ENCODE peak calls at places on chromosomes 11 and 22, in four cellular contexts. M is dorsolateral prefrontal cortex, Q is transverse colon, C is H1. K is an unnamed sample.

GRCh38 chr11:60195923-60196368 is 13.1 kb upstream of the MS4A6A start:
- DNase-seq in Q (no peak), C (no peak), M (no peak), K (no peak)

GRCh38 chr11:47967577-47968230 is 12.7 kb upstream of the PTPRJ start:
- DNase-seq in M (no peak), C (no peak), Q (no peak), K (no peak)

GRCh38 chr11:88535916-88536547 is 198.5 kb upstream of the CTSC start:
- DNase-seq in M (no peak), Q (no peak), C (no peak), K (no peak)

GRCh38 chr11:64933935-64934693 is 1.6 kb downstream of the GPHA2 start:
- DNase-seq in Q (no peak), C (no peak), M (no peak), K (no peak)

GRCh38 chr11:122888162-122888561 is 5.6 kb downstream of the JHY start:
- DNase-seq in Q (no peak), M (no peak), C (no peak), K (no peak)

GRCh38 chr11:12354750-12355545 is 22.4 kb upstream of the PARVA start:
- DNase-seq in M (no peak), Q (peak), C (no peak), K (peak)

GRCh38 chr11:1739576-1739975 is 10.8 kb downstream of the IFITM10 start:
- DNase-seq in C (no peak), M (peak), Q (no peak), K (no peak)

GRCh38 chr22:36787594-36787993 is 11.7 kb upstream of the IFT27 start:
- DNase-seq in C (no peak), Q (no peak), M (no peak), K (no peak)

GRCh38 chr11:35802221-35802620 is 139.6 kb downstream of the TRIM44 start:
- DNase-seq in M (no peak), Q (no peak), C (no peak), K (no peak)

GRCh38 chr11:1193326-1194230 is 29.3 kb upstream of the MUC5B start:
- DNase-seq in Q (peak), C (no peak), M (peak), K (no peak)

GRCh38 chr11:65891180-65892136 is 985 bp downstream of the CCDC85B start:
- DNase-seq in Q (no peak), M (no peak), C (no peak), K (no peak)

GRCh38 chr22:30045001-30045887 is 35.0 kb upstream of the HORMAD2 start:
- DNase-seq in Q (no peak), M (no peak), C (no peak), K (no peak)

GRCh38 chr11:68117896-68118470 is 3.2 kb downstream of the CHKA start:
- DNase-seq in Q (no peak), M (no peak), C (no peak), K (no peak)

GRCh38 chr22:37207981-37208380 is 4.3 kb downstream of the SSTR3 start:
- DNase-seq in C (no peak), Q (no peak), M (no peak), K (no peak)

GRCh38 chr11:133823211-133823610 is 22.1 kb downstream of the SPATA19 start:
- DNase-seq in M (no peak), C (no peak), Q (no peak), K (no peak)

GRCh38 chr22:42701694-42702093 is 19.0 kb downstream of the A4GALT start:
- DNase-seq in C (no peak), M (no peak), Q (no peak), K (no peak)

GRCh38 chr11:78958444-78958843 is 383.8 kb upstream of the NARS2 start:
- DNase-seq in M (no peak), C (no peak), Q (no peak), K (no peak)

GRCh38 chr22:45318168-45318557 is 8.4 kb downstream of the FAM118A start:
- DNase-seq in Q (peak), M (no peak), C (no peak), K (peak)

GRCh38 chr22:37431366-37431765 is 4.1 kb upstream of the ELFN2 start:
- DNase-seq in Q (no peak), C (no peak), M (no peak), K (no peak)

DNA sequence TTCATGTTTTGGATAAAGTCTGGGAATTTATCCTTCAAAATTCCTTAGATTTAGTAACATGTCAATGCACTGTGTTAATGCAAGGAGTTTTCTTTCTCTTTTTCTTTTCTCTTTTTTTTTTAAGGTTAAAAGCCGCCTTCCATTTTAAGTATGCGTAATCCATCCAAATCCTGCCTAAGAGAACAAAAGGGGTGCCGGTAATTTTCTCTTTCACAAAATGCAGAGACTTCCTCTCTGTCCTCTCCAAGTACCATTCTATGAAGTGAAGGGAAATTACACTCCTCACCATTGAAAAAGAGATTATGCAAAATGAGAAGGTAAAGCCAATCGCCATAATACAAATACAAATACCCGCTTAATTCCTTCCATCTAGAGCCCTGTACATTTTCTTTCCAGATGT is 273.8 kb downstream of the BLID start:
- DNase-seq in C (no peak), Q (no peak), M (no peak), K (no peak)
- H3K4me3 ChIP-seq in C (no peak), Q (no peak), M (no peak), K (no peak)

GRCh38 chr11:71451596-71452353 is 1.2 kb upstream of the NADSYN1 start:
- DNase-seq in Q (peak), C (peak), M (peak), K (peak)

GRCh38 chr11:71450507-71450906 is 2.3 kb upstream of the DHCR7 start:
- DNase-seq in M (no peak), Q (no peak), C (no peak), K (no peak)

GRCh38 chr11:71448257-71449161 is at the start of gene DHCR7:
- DNase-seq in M (peak), Q (peak), C (peak), K (peak)

GRCh38 chr11:71447791-71448256 is 369 bp downstream of the DHCR7 start:
- DNase-seq in Q (peak), M (no peak), C (no peak), K (peak)

DNA sequence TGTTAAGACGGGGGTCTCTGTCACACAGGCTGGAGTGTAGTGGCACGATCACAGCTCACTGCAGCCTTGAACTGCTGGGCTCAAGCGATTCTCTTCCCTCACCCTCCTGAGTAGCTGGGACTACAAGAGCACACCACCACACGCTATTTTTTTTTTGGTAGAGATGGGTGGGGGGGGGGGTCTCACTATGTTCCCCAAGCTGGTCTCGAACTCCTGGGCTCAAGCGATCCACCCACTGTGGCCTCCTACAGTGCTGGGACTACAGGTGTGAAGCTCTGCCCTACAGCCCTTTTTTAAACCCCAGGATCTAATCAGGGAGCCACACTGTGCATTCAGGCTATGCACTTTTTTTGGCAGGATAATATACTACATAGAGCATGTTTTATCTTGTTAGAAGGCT is 1.4 kb upstream of the DHCR7 start:
- DNase-seq in C (no peak), Q (no peak), M (no peak), K (no peak)
- H3K4me3 ChIP-seq in C (peak), Q (no peak), M (peak), K (peak)

DNA sequence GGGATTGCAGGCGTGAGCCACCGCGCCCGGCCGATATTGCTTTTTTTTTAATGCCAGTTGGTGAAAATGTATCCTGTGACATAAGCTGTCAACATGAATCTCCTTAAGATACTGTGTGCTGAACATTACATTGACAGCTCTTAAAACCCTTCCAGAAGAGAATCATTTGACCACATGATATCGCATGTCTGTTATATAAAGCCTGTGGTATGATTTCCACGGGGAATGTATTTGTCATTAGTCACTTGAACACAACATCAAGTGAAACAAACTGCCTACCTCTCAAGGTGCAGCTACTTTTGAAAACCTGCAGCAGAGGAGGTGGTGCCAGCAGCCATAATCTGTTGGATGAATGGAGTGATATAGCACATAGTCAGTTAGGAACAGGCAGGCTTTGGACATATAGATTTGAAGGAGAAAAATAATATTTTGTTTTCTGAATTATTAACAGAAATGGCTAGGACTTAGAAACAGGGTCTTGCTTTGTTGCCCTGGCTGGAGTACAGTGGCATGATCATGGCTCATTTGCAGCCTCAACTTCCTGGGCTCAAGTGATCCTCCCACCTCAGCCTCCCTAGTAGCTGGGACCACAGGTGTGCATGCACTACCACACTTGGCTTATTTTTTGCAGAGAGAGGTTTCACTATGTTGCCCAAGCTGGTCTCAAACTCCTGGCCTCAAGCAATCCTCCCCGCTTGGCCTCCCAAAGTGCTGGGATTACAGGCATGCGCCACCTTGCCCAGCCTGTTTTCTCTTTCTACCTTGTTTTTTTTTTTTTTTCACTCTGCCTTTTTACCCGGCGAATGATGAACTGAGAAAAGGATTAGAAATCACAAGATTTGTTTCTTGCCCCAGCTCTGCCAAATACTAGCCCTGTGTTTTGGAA is 67.3 kb downstream of the BCL2L13 start:
- DNase-seq in C (no peak), M (no peak), Q (no peak), K (no peak)
- H3K4me3 ChIP-seq in C (no peak), M (peak), Q (peak), K (peak)

DNA sequence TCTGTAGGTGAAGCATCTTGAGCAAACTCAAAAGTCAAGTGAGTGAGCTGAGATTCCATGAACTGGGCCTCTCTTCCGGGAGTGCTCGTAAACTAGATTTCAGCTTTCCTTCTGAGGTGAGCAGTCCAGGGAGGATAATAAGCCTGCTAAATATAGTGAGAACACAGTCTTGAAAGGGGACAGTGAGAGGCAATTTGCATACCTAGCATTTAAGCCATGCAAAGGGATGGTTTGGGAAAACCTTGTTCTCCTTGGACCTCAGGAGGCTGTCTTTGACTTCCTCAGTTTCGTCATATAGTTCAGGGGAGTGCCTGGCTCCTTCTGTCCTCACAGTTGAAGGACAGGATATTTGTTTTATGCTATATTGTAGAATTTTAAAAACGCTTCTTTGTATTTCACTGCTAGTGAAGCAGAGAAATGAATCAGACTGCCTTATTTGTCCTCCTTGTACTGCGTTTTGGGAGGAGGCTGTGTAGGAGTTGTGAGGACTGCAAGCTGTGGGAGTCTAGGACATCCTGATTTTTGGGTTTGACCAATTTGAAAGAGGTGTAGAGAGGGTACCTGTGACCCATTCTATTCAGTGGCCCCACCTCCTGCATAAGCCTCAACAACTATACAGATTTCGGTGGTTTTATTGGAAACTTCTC is 11.0 kb upstream of the SORL1-AS1 start:
- DNase-seq in C (no peak), Q (no peak), M (no peak), K (no peak)
- H3K4me3 ChIP-seq in C (no peak), Q (no peak), M (peak), K (no peak)

GRCh38 chr11:28697920-28698827 is 590.0 kb downstream of the METTL15 start:
- DNase-seq in M (peak), Q (peak), C (peak), K (peak)
- H3K4me3 ChIP-seq in M (no peak), Q (no peak), C (no peak), K (no peak)

DNA sequence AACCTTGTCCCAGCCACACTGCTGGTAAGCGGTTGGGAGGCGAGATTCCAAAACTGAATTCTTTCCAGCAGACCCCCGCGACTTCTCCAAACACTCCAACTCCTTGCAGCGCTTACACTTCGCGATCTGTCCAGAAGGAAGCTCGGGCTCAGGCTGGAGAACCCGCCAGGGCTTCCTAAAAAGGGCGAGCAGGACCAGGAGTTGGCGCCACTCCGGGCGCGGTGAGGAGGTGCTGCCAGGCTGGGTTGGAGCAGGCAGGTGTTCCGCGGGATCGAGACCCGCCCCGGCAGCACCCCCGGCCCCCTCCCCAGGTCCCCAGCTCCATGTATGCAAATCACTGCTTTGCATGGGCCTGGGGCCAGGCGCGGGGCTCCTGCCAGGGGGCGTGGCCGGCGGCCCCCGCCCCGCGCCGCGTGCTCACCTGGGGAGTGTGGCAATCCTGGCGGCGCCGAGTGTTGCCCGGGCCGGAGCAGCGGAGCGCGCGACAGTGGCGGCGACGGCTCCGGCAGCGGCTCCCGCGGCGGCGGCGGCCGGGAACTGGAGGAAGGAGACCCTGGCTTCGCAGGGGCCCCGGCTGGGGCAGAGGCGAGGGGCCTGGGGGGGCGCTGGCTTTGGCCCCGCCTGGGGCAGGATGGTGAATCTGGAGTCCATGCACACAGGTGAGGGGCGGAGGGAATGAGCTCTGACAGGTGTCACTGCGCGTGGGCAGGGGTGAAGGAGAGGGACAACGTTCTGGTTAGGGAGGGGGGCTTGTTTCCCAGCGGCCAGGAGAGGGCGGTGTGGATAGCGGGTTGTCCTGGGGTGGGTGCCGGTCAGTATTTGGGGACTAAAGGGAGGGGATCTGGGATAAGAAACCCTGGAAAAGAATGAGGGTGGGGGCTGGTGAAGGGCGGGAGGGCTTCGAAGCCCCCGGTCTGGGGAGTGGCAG is at the start of gene POU2F3:
- DNase-seq in C (no peak), M (no peak), Q (no peak), K (no peak)
- H3K4me3 ChIP-seq in C (peak), M (no peak), Q (no peak), K (no peak)

GRCh38 chr22:48621085-48621484 is 1206.6 kb downstream of the BRD1 start:
- DNase-seq in C (no peak), Q (no peak), M (no peak), K (no peak)
- H3K4me3 ChIP-seq in C (no peak), Q (no peak), M (no peak), K (no peak)

DNA sequence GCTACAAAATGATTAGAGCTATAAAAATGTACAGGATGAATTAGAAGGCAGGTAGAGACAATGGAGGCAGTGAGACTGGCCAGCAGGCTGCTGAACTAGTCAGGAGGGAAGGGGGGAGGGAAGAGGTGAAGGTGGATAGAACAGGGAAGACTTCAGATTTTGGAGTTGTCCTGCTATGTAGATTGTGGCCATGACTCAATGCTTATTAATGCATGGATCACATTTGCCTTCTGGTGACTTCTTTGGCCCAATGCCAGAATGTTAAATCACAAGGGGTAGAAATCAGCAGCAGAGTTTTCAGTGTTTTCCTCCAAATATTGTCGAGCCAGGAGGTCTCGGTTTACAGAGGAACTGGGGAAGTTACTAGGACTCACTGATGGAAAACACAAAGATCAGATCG is 346.6 kb downstream of the AASDHPPT start:
- DNase-seq in C (no peak), M (no peak), Q (no peak), K (no peak)
- H3K4me3 ChIP-seq in C (no peak), M (no peak), Q (no peak), K (no peak)

GRCh38 chr11:75896843-75897419 is 81.9 kb downstream of the UVRAG start:
- DNase-seq in C (no peak), Q (no peak), M (no peak), K (no peak)

GRCh38 chr11:75894036-75894585 is 79.1 kb downstream of the UVRAG start:
- DNase-seq in M (no peak), Q (no peak), C (no peak), K (no peak)

GRCh38 chr11:75893202-75893601 is 78.2 kb downstream of the UVRAG start:
- DNase-seq in M (no peak), Q (no peak), C (no peak), K (no peak)

GRCh38 chr11:75888391-75888790 is 73.4 kb downstream of the UVRAG start:
- DNase-seq in C (no peak), M (no peak), Q (no peak), K (no peak)

GRCh38 chr11:75891947-75892739 is 77.1 kb downstream of the UVRAG start:
- DNase-seq in C (no peak), Q (no peak), M (no peak), K (no peak)
- H3K4me3 ChIP-seq in C (no peak), Q (no peak), M (no peak), K (no peak)

GRCh38 chr11:97934572-97935208 is 1086.1 kb upstream of the CNTN5 start:
- DNase-seq in M (no peak), Q (no peak), C (no peak), K (no peak)

GRCh38 chr11:97937501-97937900 is 1083.2 kb upstream of the CNTN5 start:
- DNase-seq in Q (no peak), M (no peak), C (no peak), K (no peak)

GRCh38 chr11:97943493-97943892 is 1077.3 kb upstream of the CNTN5 start:
- DNase-seq in C (no peak), M (no peak), Q (no peak), K (no peak)

DNA sequence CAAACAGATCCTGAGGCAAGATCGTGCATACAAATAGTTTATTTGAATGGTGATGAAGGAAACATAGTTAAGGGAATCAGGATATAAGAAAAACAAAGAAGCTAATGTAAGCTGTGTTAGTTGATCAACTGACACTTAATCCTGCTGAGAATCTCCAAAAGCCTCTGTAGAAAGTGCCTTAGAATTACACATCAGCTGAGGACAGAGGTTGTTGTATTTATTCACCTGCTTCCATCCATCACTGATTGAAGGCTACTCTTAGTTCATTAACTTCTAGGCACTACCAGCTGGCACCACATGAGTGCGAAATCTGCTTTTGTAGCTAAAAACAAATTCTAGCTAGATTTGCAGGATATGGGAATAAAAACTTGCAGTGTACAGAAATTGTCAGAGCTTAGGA is 1082.0 kb upstream of the CNTN5 start:
- DNase-seq in Q (no peak), M (no peak), C (no peak), K (no peak)
- H3K4me3 ChIP-seq in Q (no peak), M (no peak), C (no peak), K (no peak)

K was measured in colonic mucosa.